ENCODE peak calls at places on chromosomes 2 and 18, in four cellular contexts. M, D, N and J are unnamed samples.

GRCh38 chr2:226902041-226902972 is 66.5 kb downstream of the RHBDD1 start:
- DNase-seq in M (no peak), N (no peak), D (peak), J (no peak)

GRCh38 chr18:26865557-26865956 is at the start of gene AQP4:
- DNase-seq in D (no peak), N (no peak), M (no peak), J (peak)

GRCh38 chr2:134118279-134119116 is 135.4 kb upstream of the MGAT5 start:
- DNase-seq in D (peak), M (peak), N (peak), J (peak)

GRCh38 chr2:27078267-27079194 is at the start of gene EMILIN1:
- DNase-seq in N (peak), M (no peak), D (peak), J (peak)

GRCh38 chr2:45390433-45390832 is 220.6 kb downstream of the SRBD1 start:
- DNase-seq in M (no peak), N (no peak), D (no peak), J (no peak)

GRCh38 chr18:77495079-77495478 is 245.4 kb downstream of the GALR1 start:
- DNase-seq in D (no peak), N (no peak), M (no peak), J (no peak)

GRCh38 chr2:239077260-239077659 is 229.4 kb downstream of the TWIST2 start:
- DNase-seq in D (no peak), N (no peak), M (no peak), J (no peak)

GRCh38 chr2:223008936-223009335 is 43.1 kb upstream of the KCNE4 start:
- DNase-seq in N (no peak), D (peak), M (no peak), J (no peak)

GRCh38 chr2:162317910-162318279 is 589 bp downstream of the IFIH1 start:
- DNase-seq in N (no peak), M (peak), D (peak), J (no peak)

GRCh38 chr18:27954226-27954625 is 222.7 kb downstream of the CDH2 start:
- DNase-seq in N (no peak), D (peak), M (no peak), J (no peak)

GRCh38 chr2:170843656-170844055 is 27.0 kb downstream of the GAD1 start:
- DNase-seq in D (peak), M (no peak), N (no peak), J (no peak)

GRCh38 chr2:46956981-46957531 is 41.5 kb upstream of the MCFD2 start:
- DNase-seq in D (no peak), M (no peak), N (no peak), J (no peak)

GRCh38 chr2:144518744-144519596 is 949 bp downstream of the ZEB2 start:
- DNase-seq in M (no peak), D (peak), N (no peak), J (no peak)

GRCh38 chr2:183604065-183604464 is 479.8 kb downstream of the NUP35 start:
- DNase-seq in N (no peak), D (no peak), M (no peak), J (no peak)

GRCh38 chr2:60836491-60836890 is 44.9 kb upstream of the REL start:
- DNase-seq in D (no peak), M (no peak), N (no peak), J (no peak)

GRCh38 chr2:2861666-2862240 is 515.9 kb downstream of the EIPR1 start:
- DNase-seq in D (no peak), M (no peak), N (no peak), J (no peak)

GRCh38 chr18:63148449-63149199 is 170.9 kb downstream of the BCL2 start:
- DNase-seq in N (no peak), D (peak), M (no peak), J (no peak)

GRCh38 chr2:136234261-136234660 is 116.3 kb upstream of the CXCR4 start:
- DNase-seq in D (no peak), M (no peak), N (no peak), J (no peak)

GRCh38 chr2:181632733-181633401 is 24.0 kb downstream of the CERKL start:
- DNase-seq in M (no peak), D (no peak), N (no peak), J (no peak)

GRCh38 chr2:136985044-136985443 is 219.7 kb downstream of the THSD7B start:
- DNase-seq in M (no peak), D (peak), N (no peak), J (no peak)

GRCh38 chr18:27785815-27786537 is 391.0 kb downstream of the CDH2 start:
- DNase-seq in D (no peak), N (no peak), M (no peak), J (no peak)

GRCh38 chr2:122180972-122181371 is 425.5 kb downstream of the TSN start:
- DNase-seq in N (no peak), D (peak), M (no peak), J (no peak)

GRCh38 chr2:35978218-35978617 is 377.4 kb upstream of the CRIM1 start:
- DNase-seq in N (no peak), M (no peak), D (no peak), J (no peak)

GRCh38 chr2:18536100-18536499 is 24.4 kb downstream of the RDH14 start:
- DNase-seq in D (peak), N (no peak), M (no peak), J (no peak)

GRCh38 chr18:48892146-48892855 is 58.5 kb downstream of the SMAD7 start:
- DNase-seq in D (no peak), M (no peak), N (no peak), J (no peak)

GRCh38 chr18:36831139-36831538 is 2.2 kb downstream of the KIAA1328 start:
- DNase-seq in M (no peak), D (peak), N (no peak), J (no peak)

GRCh38 chr2:155382781-155383180 is 684.3 kb downstream of the KCNJ3 start:
- DNase-seq in M (no peak), D (no peak), N (no peak), J (no peak)

GRCh38 chr2:238821391-238821790 is 26.5 kb upstream of the TWIST2 start:
- DNase-seq in D (peak), M (no peak), N (no peak), J (no peak)

GRCh38 chr2:240479111-240479501 is 43.6 kb downstream of the GPC1 start:
- DNase-seq in N (no peak), M (no peak), D (no peak), J (no peak)

GRCh38 chr2:56654936-56655335 is 471.1 kb downstream of the CCDC85A start:
- DNase-seq in N (no peak), M (no peak), D (peak), J (no peak)

GRCh38 chr2:132909427-132909826 is 239.4 kb upstream of the LYPD1 start:
- DNase-seq in D (no peak), M (no peak), N (no peak), J (no peak)

GRCh38 chr2:121197369-121198091 is 87.5 kb downstream of the TFCP2L1 start:
- DNase-seq in N (peak), D (peak), M (no peak), J (peak)

GRCh38 chr2:55616509-55617159 is 788 bp downstream of the PPP4R3B start:
- DNase-seq in M (peak), D (peak), N (no peak), J (peak)

GRCh38 chr2:2586068-2586776 is 255.1 kb upstream of the MYT1L start:
- DNase-seq in N (no peak), M (no peak), D (no peak), J (no peak)

GRCh38 chr2:63525905-63526304 is 62.4 kb downstream of the WDPCP start:
- DNase-seq in D (no peak), M (no peak), N (no peak), J (no peak)